ENCODE peak calls at places on chromosomes 16 and 17, in six cellular contexts. Y is CD4-positive, CD25-positive, alpha-beta regulatory T cell; N is A549; F is hepatocyte; C is HAP-1; W is tibial nerve. P is an unnamed sample. For H3K4me1, the result is how much of the 10 kb centered on the place peaks cover.

GRCh38 chr17:78000351-78000750 is 41.8 kb downstream of the TNRC6C start:
- DNase-seq in Y (no peak), N (no peak), F (no peak), C (no peak), W (no peak), P (peak)

GRCh38 chr16:68265078-68265925 is 976 bp downstream of the SLC7A6 start:
- DNase-seq in Y (peak), N (peak), F (peak), C (peak), W (peak), P (peak)

GRCh38 chr17:71472809-71473789 is 647.7 kb upstream of the SOX9 start:
- DNase-seq in Y (no peak), N (peak), F (peak), C (no peak), W (no peak), P (peak)

GRCh38 chr17:6574689-6575595 is 18.6 kb upstream of the PITPNM3 start:
- DNase-seq in Y (peak), N (no peak), F (no peak), C (no peak), W (no peak), P (peak)

GRCh38 chr16:8108991-8109509 is 481.3 kb downstream of the TMEM114 start:
- DNase-seq in Y (no peak), N (peak), F (no peak), C (no peak), W (no peak), P (no peak)

GRCh38 chr16:57564571-57565270 is 22.3 kb downstream of the ADGRG5 start:
- DNase-seq in Y (no peak), N (no peak), F (peak), C (no peak), W (no peak), P (peak)

GRCh38 chr16:22664132-22664531 is 149.8 kb upstream of the HS3ST2 start:
- DNase-seq in Y (no peak), N (no peak), F (no peak), C (no peak), W (no peak), P (no peak)

GRCh38 chr16:75402821-75403475 is 30.4 kb downstream of the CFDP1 start:
- DNase-seq in Y (peak), N (peak), F (peak), C (no peak), W (no peak), P (peak)

GRCh38 chr17:75060434-75061054 is 13.5 kb downstream of the KCTD2 start:
- DNase-seq in Y (no peak), N (no peak), F (no peak), C (no peak), W (no peak), P (no peak)

GRCh38 chr17:57834146-57834741 is 15.6 kb downstream of the MRPS23 start:
- DNase-seq in Y (peak), N (no peak), F (no peak), C (no peak), W (no peak), P (no peak)

GRCh38 chr17:56798916-56799315 is 34.8 kb downstream of the C17orf67 start:
- DNase-seq in Y (no peak), N (no peak), F (no peak), C (peak), W (no peak), P (no peak)

GRCh38 chr16:55825115-55825728 is 7.7 kb downstream of the CES1 start:
- DNase-seq in Y (no peak), N (no peak), F (no peak), C (no peak), W (no peak), P (no peak)

GRCh38 chr17:65055708-65056638 is 567 bp downstream of the GNA13 start:
- DNase-seq in Y (peak), N (peak), F (peak), C (peak), W (peak), P (peak)

GRCh38 chr16:89123001-89123830 is 29.6 kb downstream of the ACSF3 start:
- DNase-seq in Y (no peak), N (no peak), F (no peak), C (no peak), W (no peak), P (no peak)

GRCh38 chr17:7392696-7393612 is 1.4 kb downstream of the PLSCR3 start:
- DNase-seq in Y (no peak), N (no peak), F (no peak), C (no peak), W (no peak), P (no peak)

GRCh38 chr16:19804538-19805323 is 79.9 kb downstream of the GPRC5B start:
- DNase-seq in Y (peak), N (no peak), F (no peak), C (no peak), W (no peak), P (no peak)

GRCh38 chr17:32692179-32692578 is 184.7 kb downstream of the MYO1D start:
- DNase-seq in Y (no peak), N (no peak), F (no peak), C (no peak), W (no peak), P (no peak)

GRCh38 chr16:85564277-85565051 is 48.7 kb upstream of the GSE1 start:
- DNase-seq in Y (no peak), N (peak), F (no peak), C (no peak), W (no peak), P (no peak)

GRCh38 chr17:49616086-49616485 is 40.4 kb downstream of the NXPH3 start:
- DNase-seq in Y (no peak), N (peak), F (no peak), C (no peak), W (no peak), P (no peak)

GRCh38 chr17:27552467-27552779 is 78.6 kb upstream of the LGALS9 start:
- DNase-seq in Y (no peak), N (peak), F (peak), C (no peak), W (no peak), P (peak)

GRCh38 chr17:49969134-49969759 is at the start of gene DLX4:
- DNase-seq in Y (peak), N (no peak), F (no peak), C (peak), W (no peak), P (peak)

GRCh38 chr17:82240506-82241182 is 11.8 kb downstream of the SLC16A3 start:
- DNase-seq in Y (peak), N (no peak), F (no peak), C (no peak), W (no peak), P (no peak)

GRCh38 chr17:47276868-47277267 is 23.2 kb downstream of the ITGB3 start:
- DNase-seq in Y (no peak), N (peak), F (peak), C (peak), W (peak), P (peak)

GRCh38 chr16:15507299-15507958 is 73.0 kb downstream of the BMERB1 start:
- DNase-seq in Y (no peak), N (peak), F (no peak), C (no peak), W (no peak), P (peak)

GRCh38 chr17:39908789-39909352 is 9.6 kb downstream of the GSDMB start:
- DNase-seq in Y (no peak), N (no peak), F (no peak), C (no peak), W (no peak), P (no peak)

GRCh38 chr16:73172621-73173312 is 124.8 kb upstream of the ZFHX3 start:
- DNase-seq in Y (no peak), N (no peak), F (peak), C (peak), W (peak), P (peak)

GRCh38 chr16:62940573-62940972 is 904.3 kb upstream of the CDH8 start:
- DNase-seq in Y (no peak), N (no peak), F (no peak), C (peak), W (no peak), P (no peak)

GRCh38 chr17:76983431-76983830 is 115.2 kb downstream of the MGAT5B start:
- DNase-seq in Y (no peak), N (no peak), F (no peak), C (no peak), W (no peak), P (no peak)

GRCh38 chr17:76982408-76983074 is 114.3 kb downstream of the MGAT5B start:
- DNase-seq in Y (peak), N (no peak), F (no peak), C (no peak), W (no peak), P (no peak)

GRCh38 chr17:76981545-76982295 is 113.5 kb downstream of the MGAT5B start:
- DNase-seq in Y (no peak), N (no peak), F (no peak), C (no peak), W (no peak), P (no peak)

GRCh38 chr17:76986318-76986717 is 118.1 kb downstream of the MGAT5B start:
- DNase-seq in Y (no peak), N (no peak), F (peak), C (no peak), W (no peak), P (no peak)

DNA sequence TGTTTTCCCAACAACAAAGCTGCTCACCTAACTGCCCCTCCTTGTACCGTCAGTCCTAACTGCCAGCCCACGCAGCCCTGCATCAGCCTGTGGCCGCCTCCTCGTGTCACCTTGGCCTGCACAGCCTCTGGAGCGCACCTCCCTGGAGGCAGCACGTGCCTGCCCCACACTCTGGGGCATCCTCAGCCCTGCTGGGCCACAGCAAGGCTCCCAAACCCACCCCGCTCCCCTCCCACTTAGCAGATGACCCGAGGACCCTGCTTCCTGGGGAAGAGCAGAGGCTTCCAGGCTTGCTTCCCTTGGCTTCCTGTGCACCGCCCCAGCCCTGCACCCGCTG is 114.8 kb downstream of the MGAT5B start:
- DNase-seq in Y (no peak), N (no peak), F (no peak), C (no peak), W (no peak), P (no peak)
- H3K4me1 ChIP-seq in Y (under half), N (under half), F (under half), C (under half), W (under half), P (under half)

DNA sequence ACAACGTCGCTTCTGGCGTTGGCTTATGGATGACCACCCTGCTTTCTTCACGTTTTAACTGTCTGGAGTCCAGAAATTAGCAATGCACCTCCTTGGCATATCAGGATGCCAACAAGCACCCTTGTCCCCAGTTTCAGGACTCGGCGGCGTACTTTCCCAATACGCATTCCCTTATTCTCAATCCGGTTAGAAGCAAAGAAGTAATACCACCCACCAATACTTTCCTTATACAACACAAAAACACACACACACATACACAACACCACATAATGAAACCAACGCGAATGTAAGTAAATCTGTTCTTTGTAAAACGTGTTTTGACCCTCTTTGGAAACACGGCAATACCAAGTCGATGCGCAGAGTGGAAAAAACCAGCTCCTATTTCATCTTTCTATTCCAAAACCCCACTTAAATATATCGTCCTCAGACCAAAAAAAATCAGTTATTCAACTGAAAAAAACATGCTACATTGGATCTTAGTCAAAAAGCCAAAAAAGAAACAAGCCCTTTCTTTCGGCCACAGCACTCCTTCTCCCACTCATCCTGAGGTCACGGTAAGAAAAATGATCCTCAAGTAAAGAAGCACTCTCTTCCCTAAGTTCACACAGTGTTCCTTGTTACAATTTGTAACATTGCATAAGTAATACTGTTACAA is 31.1 kb upstream of the ARL4D start:
- DNase-seq in Y (peak), N (peak), F (peak), C (peak), W (no peak), P (peak)
- H3K4me3 ChIP-seq in Y (peak), N (peak), F (no peak), C (no peak), W (peak), P (peak)

GRCh38 chr16:28183930-28184329 is 27.8 kb downstream of the XPO6 start:
- DNase-seq in Y (no peak), N (no peak), F (no peak), C (no peak), W (no peak), P (no peak)
- H3K4me1 ChIP-seq in Y (half or more), N (half or more), F (under half), C (under half), W (under half), P (under half)

GRCh38 chr16:66503612-66504011 is 46.3 kb downstream of the TK2 start:
- DNase-seq in Y (no peak), N (no peak), F (no peak), C (no peak), W (no peak), P (no peak)
- H3K4me3 ChIP-seq in Y (no peak), N (no peak), F (no peak), C (no peak), W (no peak), P (peak)

P was measured in adipocyte.